ENCODE peak calls at places on chromosomes 3 and 15, in nine cellular contexts. K is natural killer cell, Y is NCI-H1694, W is mesenteric fat pad, E is kidney glomerular epithelial cell, F is left lobe of liver, T is iPS-NIHi11, N is endothelial cell, V is WTC11. O is an unnamed sample.

GRCh38 chr3:114452176-114452744 is 158.4 kb downstream of the TIGIT start:
- DNase-seq in K (no peak), Y (no peak), W (no peak), E (no peak), F (no peak), T (no peak), N (no peak), V (no peak), O (no peak)

GRCh38 chr3:115040673-115041286 is 106.3 kb downstream of the ZBTB20 start:
- DNase-seq in K (no peak), Y (peak; percentile 34), W (no peak), E (no peak), F (no peak), T (peak; percentile 24), N (peak; percentile 31), V (peak; percentile 16), O (peak; percentile 5)

GRCh38 chr3:134148534-134148933 is 102.1 kb downstream of the RYK start:
- DNase-seq in K (no peak), Y (no peak), W (no peak), E (no peak), F (peak; percentile 54), T (no peak), N (no peak), V (no peak), O (no peak)

GRCh38 chr3:37787027-37787868 is 74.4 kb upstream of the CTDSPL start:
- DNase-seq in K (no peak), Y (no peak), W (no peak), E (no peak), F (no peak), T (no peak), N (no peak), V (no peak), O (no peak)

GRCh38 chr15:78360426-78360825 is 20.3 kb downstream of the CRABP1 start:
- DNase-seq in K (no peak), Y (no peak), W (peak; percentile 59), E (no peak), F (peak; percentile 31), T (peak; percentile 45), N (no peak), V (no peak), O (no peak)

GRCh38 chr3:123431658-123432323 is 17.1 kb downstream of the ADCY5 start:
- DNase-seq in K (no peak), Y (no peak), W (no peak), E (peak; percentile 64), F (no peak), T (no peak), N (no peak), V (no peak), O (no peak)

GRCh38 chr15:77436822-77437221 is 16.1 kb downstream of the HMG20A start:
- DNase-seq in K (no peak), Y (no peak), W (no peak), E (no peak), F (no peak), T (no peak), N (no peak), V (no peak), O (no peak)

GRCh38 chr3:9308298-9308990 is 54.4 kb upstream of the THUMPD3 start:
- DNase-seq in K (no peak), Y (no peak), W (no peak), E (peak; percentile 9), F (no peak), T (no peak), N (no peak), V (no peak), O (no peak)

GRCh38 chr3:111721702-111722205 is 126.6 kb upstream of the ZBED2 start:
- DNase-seq in K (no peak), Y (no peak), W (no peak), E (no peak), F (no peak), T (no peak), N (no peak), V (no peak), O (no peak)

GRCh38 chr3:35707904-35708303 is 68.6 kb downstream of the ARPP21 start:
- DNase-seq in K (no peak), Y (no peak), W (no peak), E (no peak), F (no peak), T (no peak), N (no peak), V (no peak), O (no peak)

GRCh38 chr3:66991478-66991877 is 6.6 kb upstream of the KBTBD8 start:
- DNase-seq in K (no peak), Y (no peak), W (no peak), E (no peak), F (no peak), T (no peak), N (no peak), V (no peak), O (no peak)

O was measured in CD4-positive, alpha-beta T cell.